ENCODE peak calls at places on chromosome 2, in eight cellular contexts. T is left colon; B is stimulated activated CD4-positive, alpha-beta T cell treated with anti-CD3 and anti-CD28 coated beads, Interleukin-1b, Interleukin-23, amount 100 ng/mL, for 24 hours; C is HCT116; Y is lower lobe of right lung; R is dermis microvascular lymphatic vessel endothelial cell; V is NCI-H82; K is NCI-H524 treated with DMSO at 0.1 percent for 48 hours. Z is an unnamed sample.

GRCh38 chr2:153986488-153987229 is 114.9 kb downstream of the GALNT13 start:
- DNase-seq in V (peak; percentile 12), B (no peak), T (no peak), R (no peak), K (no peak), C (peak; percentile 52), Y (no peak), Z (no peak)

GRCh38 chr2:51981813-51982212 is 949.9 kb upstream of the NRXN1 start:
- DNase-seq in K (no peak), Y (no peak), C (no peak), R (no peak), T (no peak), B (no peak), V (no peak), Z (no peak)

GRCh38 chr2:188326669-188327301 is 35.1 kb downstream of the GULP1 start:
- DNase-seq in V (peak; percentile 92), K (peak; percentile 63), T (no peak), Y (no peak), R (no peak), C (no peak), B (no peak), Z (no peak)

GRCh38 chr2:71347517-71347916 is 15.9 kb downstream of the ZNF638 start:
- DNase-seq in B (no peak), V (no peak), K (no peak), R (no peak), T (no peak), Y (no peak), C (no peak), Z (no peak)

GRCh38 chr2:21676676-21677075 is 552.9 kb downstream of the TDRD15 start:
- DNase-seq in C (no peak), R (no peak), V (no peak), B (no peak), K (no peak), Y (no peak), T (no peak), Z (no peak)

GRCh38 chr2:126304147-126304546 is 351.8 kb upstream of the GYPC start:
- DNase-seq in T (no peak), R (no peak), K (no peak), Y (no peak), V (no peak), C (no peak), B (no peak), Z (no peak)

GRCh38 chr2:26000561-26001211 is 18.4 kb upstream of the KIF3C start:
- DNase-seq in C (no peak), T (no peak), V (no peak), R (no peak), B (no peak), K (no peak), Y (peak; percentile 80), Z (no peak)

GRCh38 chr2:238069021-238069709 is 8.4 kb downstream of the SCLY start:
- DNase-seq in Y (no peak), K (no peak), C (no peak), B (no peak), T (no peak), R (no peak), V (no peak), Z (no peak)

GRCh38 chr2:101983928-101984327 is 7.8 kb upstream of the IL1R2 start:
- DNase-seq in C (no peak), B (no peak), R (peak; percentile 5), T (no peak), K (no peak), Y (no peak), V (no peak), Z (no peak)

Z was measured in iPS DF 19.7.